ENCODE peak calls at places on chromosomes 16 and 17, in seven cellular contexts. One of them, this sample, is unnamed.

GRCh38 chr17:79065105-79065670 is 9.4 kb upstream of the ENGASE start:
- DNase-seq in activated B cell treated with CpG ODN at 0.5 μM for 24 hours: no peak
- DNase-seq in GM13977: no peak
- DNase-seq in testis: peak
- DNase-seq in HFF-Myc: no peak
- DNase-seq in ascending aorta: no peak
- DNase-seq in GM13976: peak
- DNase-seq in this sample: no peak

GRCh38 chr16:84322749-84323148 is 28.1 kb downstream of the WFDC1 start:
- DNase-seq in activated B cell treated with CpG ODN at 0.5 μM for 24 hours: no peak
- DNase-seq in GM13977: no peak
- DNase-seq in testis: no peak
- DNase-seq in HFF-Myc: no peak
- DNase-seq in ascending aorta: no peak
- DNase-seq in GM13976: no peak
- DNase-seq in this sample: no peak

GRCh38 chr16:715448-716249 is 731 bp downstream of the METRN start:
- DNase-seq in activated B cell treated with CpG ODN at 0.5 μM for 24 hours: peak
- DNase-seq in GM13977: peak
- DNase-seq in testis: no peak
- DNase-seq in HFF-Myc: no peak
- DNase-seq in ascending aorta: no peak
- DNase-seq in GM13976: peak
- DNase-seq in this sample: no peak

GRCh38 chr17:1628856-1629646 is 417 bp upstream of the SLC43A2 start:
- DNase-seq in activated B cell treated with CpG ODN at 0.5 μM for 24 hours: peak
- DNase-seq in GM13977: peak
- DNase-seq in testis: peak
- DNase-seq in HFF-Myc: peak
- DNase-seq in ascending aorta: peak
- DNase-seq in GM13976: peak
- DNase-seq in this sample: peak

GRCh38 chr17:27947005-27947406 is 53.8 kb upstream of the LYRM9 start:
- DNase-seq in activated B cell treated with CpG ODN at 0.5 μM for 24 hours: no peak
- DNase-seq in GM13977: no peak
- DNase-seq in testis: no peak
- DNase-seq in HFF-Myc: no peak
- DNase-seq in ascending aorta: no peak
- DNase-seq in GM13976: no peak
- DNase-seq in this sample: no peak

GRCh38 chr17:82030470-82031302 is 792 bp upstream of the RAC3 start:
- DNase-seq in activated B cell treated with CpG ODN at 0.5 μM for 24 hours: peak
- DNase-seq in GM13977: peak
- DNase-seq in testis: peak
- DNase-seq in HFF-Myc: peak
- DNase-seq in ascending aorta: no peak
- DNase-seq in GM13976: peak
- DNase-seq in this sample: peak

GRCh38 chr16:80318107-80318506 is 222.7 kb upstream of the DYNLRB2 start:
- DNase-seq in activated B cell treated with CpG ODN at 0.5 μM for 24 hours: no peak
- DNase-seq in GM13977: no peak
- DNase-seq in testis: no peak
- DNase-seq in HFF-Myc: no peak
- DNase-seq in ascending aorta: no peak
- DNase-seq in GM13976: no peak
- DNase-seq in this sample: no peak

GRCh38 chr17:42879596-42879985 is 21.0 kb upstream of the G6PC1 start:
- DNase-seq in activated B cell treated with CpG ODN at 0.5 μM for 24 hours: no peak
- DNase-seq in GM13977: no peak
- DNase-seq in testis: no peak
- DNase-seq in HFF-Myc: no peak
- DNase-seq in ascending aorta: no peak
- DNase-seq in GM13976: no peak
- DNase-seq in this sample: no peak

GRCh38 chr16:12868169-12868568 is 33.2 kb upstream of the SHISA9 start:
- DNase-seq in activated B cell treated with CpG ODN at 0.5 μM for 24 hours: no peak
- DNase-seq in GM13977: no peak
- DNase-seq in testis: no peak
- DNase-seq in HFF-Myc: no peak
- DNase-seq in ascending aorta: no peak
- DNase-seq in GM13976: no peak
- DNase-seq in this sample: no peak

GRCh38 chr16:26530584-26531289 is 536.0 kb upstream of the C16orf82 start:
- DNase-seq in activated B cell treated with CpG ODN at 0.5 μM for 24 hours: no peak
- DNase-seq in GM13977: no peak
- DNase-seq in testis: no peak
- DNase-seq in HFF-Myc: no peak
- DNase-seq in ascending aorta: no peak
- DNase-seq in GM13976: no peak
- DNase-seq in this sample: no peak

GRCh38 chr17:75319818-75320691 is 30.8 kb upstream of the SLC25A19 start:
- DNase-seq in activated B cell treated with CpG ODN at 0.5 μM for 24 hours: no peak
- DNase-seq in GM13977: peak
- DNase-seq in testis: no peak
- DNase-seq in HFF-Myc: peak
- DNase-seq in ascending aorta: no peak
- DNase-seq in GM13976: peak
- DNase-seq in this sample: no peak

GRCh38 chr16:89325861-89326471 is 108.5 kb downstream of the ZNF778 start:
- DNase-seq in activated B cell treated with CpG ODN at 0.5 μM for 24 hours: no peak
- DNase-seq in GM13977: peak
- DNase-seq in testis: peak
- DNase-seq in HFF-Myc: no peak
- DNase-seq in ascending aorta: no peak
- DNase-seq in GM13976: peak
- DNase-seq in this sample: no peak

GRCh38 chr16:58443783-58444182 is 51.5 kb downstream of the GINS3 start:
- DNase-seq in activated B cell treated with CpG ODN at 0.5 μM for 24 hours: no peak
- DNase-seq in GM13977: no peak
- DNase-seq in testis: no peak
- DNase-seq in HFF-Myc: no peak
- DNase-seq in ascending aorta: no peak
- DNase-seq in GM13976: no peak
- DNase-seq in this sample: no peak

GRCh38 chr16:58444265-58444664 is 52.0 kb downstream of the GINS3 start:
- DNase-seq in activated B cell treated with CpG ODN at 0.5 μM for 24 hours: no peak
- DNase-seq in GM13977: no peak
- DNase-seq in testis: no peak
- DNase-seq in HFF-Myc: no peak
- DNase-seq in ascending aorta: no peak
- DNase-seq in GM13976: no peak
- DNase-seq in this sample: no peak

GRCh38 chr16:58442547-58442946 is 50.3 kb downstream of the GINS3 start:
- DNase-seq in activated B cell treated with CpG ODN at 0.5 μM for 24 hours: no peak
- DNase-seq in GM13977: no peak
- DNase-seq in testis: no peak
- DNase-seq in HFF-Myc: no peak
- DNase-seq in ascending aorta: no peak
- DNase-seq in GM13976: no peak
- DNase-seq in this sample: no peak

GRCh38 chr16:58435779-58436178 is 43.5 kb downstream of the GINS3 start:
- DNase-seq in activated B cell treated with CpG ODN at 0.5 μM for 24 hours: no peak
- DNase-seq in GM13977: no peak
- DNase-seq in testis: no peak
- DNase-seq in HFF-Myc: no peak
- DNase-seq in ascending aorta: no peak
- DNase-seq in GM13976: no peak
- DNase-seq in this sample: no peak

GRCh38 chr16:58440094-58440493 is 47.8 kb downstream of the GINS3 start:
- DNase-seq in activated B cell treated with CpG ODN at 0.5 μM for 24 hours: no peak
- DNase-seq in GM13977: no peak
- DNase-seq in testis: no peak
- DNase-seq in HFF-Myc: no peak
- DNase-seq in ascending aorta: no peak
- DNase-seq in GM13976: no peak
- DNase-seq in this sample: no peak
- TF ChIP-seq CTCF in activated B cell treated with CpG ODN at 0.5 μM for 24 hours: no peak
- TF ChIP-seq CTCF in GM13977: no peak
- TF ChIP-seq CTCF in testis: no peak
- TF ChIP-seq CTCF in HFF-Myc: no peak
- TF ChIP-seq CTCF in ascending aorta: no peak
- TF ChIP-seq CTCF in GM13976: no peak
- TF ChIP-seq CTCF in this sample: no peak

DNA sequence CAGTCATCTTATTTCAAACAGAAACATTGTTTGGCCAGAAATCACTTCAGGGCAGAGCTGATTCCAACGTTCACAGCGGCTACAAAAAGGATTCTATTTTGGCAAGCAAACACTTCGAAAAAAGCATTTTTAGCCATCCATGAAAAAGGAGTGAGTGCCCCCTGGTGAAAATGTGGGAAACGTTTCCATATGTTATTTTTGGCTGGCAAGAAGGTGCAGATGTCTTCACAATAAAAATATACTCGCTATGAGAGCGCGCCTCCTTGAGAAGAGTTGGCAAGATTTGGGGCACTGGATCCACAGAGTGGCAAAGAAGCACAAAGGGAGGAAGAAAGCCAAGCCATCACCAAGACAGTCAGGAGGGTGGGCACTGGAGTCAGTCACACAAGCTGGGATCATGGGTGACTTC is 191.1 kb downstream of the CHD9NB start:
- DNase-seq in activated B cell treated with CpG ODN at 0.5 μM for 24 hours: no peak
- DNase-seq in GM13977: no peak
- DNase-seq in testis: peak
- DNase-seq in HFF-Myc: no peak
- DNase-seq in ascending aorta: no peak
- DNase-seq in GM13976: no peak
- DNase-seq in this sample: peak
- TF ChIP-seq CTCF in activated B cell treated with CpG ODN at 0.5 μM for 24 hours: no peak
- TF ChIP-seq CTCF in GM13977: no peak
- TF ChIP-seq CTCF in testis: peak
- TF ChIP-seq CTCF in HFF-Myc: no peak
- TF ChIP-seq CTCF in ascending aorta: no peak
- TF ChIP-seq CTCF in GM13976: no peak
- TF ChIP-seq CTCF in this sample: peak

DNA sequence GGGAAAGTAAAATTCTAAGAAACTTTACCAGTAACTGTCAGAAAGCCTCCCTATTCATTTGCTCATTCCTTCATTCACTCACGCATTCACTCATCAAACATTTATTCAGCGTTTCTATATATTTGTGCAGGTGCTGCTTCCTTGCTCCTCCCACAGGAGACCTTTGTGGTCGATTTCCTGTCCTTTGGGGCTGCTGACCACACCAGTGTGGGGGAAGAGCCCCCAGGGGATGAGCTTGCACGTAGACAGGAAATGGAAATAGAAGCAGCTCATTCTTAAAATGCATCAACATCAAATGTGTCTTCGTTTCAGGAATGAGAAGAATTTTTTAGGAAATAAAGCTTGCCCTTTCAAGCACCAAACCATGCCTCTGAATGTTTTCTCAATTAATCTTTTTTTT is 9.6 kb downstream of the PIK3R6 start:
- DNase-seq in activated B cell treated with CpG ODN at 0.5 μM for 24 hours: peak
- DNase-seq in GM13977: no peak
- DNase-seq in testis: no peak
- DNase-seq in HFF-Myc: no peak
- DNase-seq in ascending aorta: no peak
- DNase-seq in GM13976: peak
- DNase-seq in this sample: no peak
- TF ChIP-seq CTCF in activated B cell treated with CpG ODN at 0.5 μM for 24 hours: no peak
- TF ChIP-seq CTCF in GM13977: no peak
- TF ChIP-seq CTCF in testis: no peak
- TF ChIP-seq CTCF in HFF-Myc: no peak
- TF ChIP-seq CTCF in ascending aorta: no peak
- TF ChIP-seq CTCF in GM13976: no peak
- TF ChIP-seq CTCF in this sample: no peak

DNA sequence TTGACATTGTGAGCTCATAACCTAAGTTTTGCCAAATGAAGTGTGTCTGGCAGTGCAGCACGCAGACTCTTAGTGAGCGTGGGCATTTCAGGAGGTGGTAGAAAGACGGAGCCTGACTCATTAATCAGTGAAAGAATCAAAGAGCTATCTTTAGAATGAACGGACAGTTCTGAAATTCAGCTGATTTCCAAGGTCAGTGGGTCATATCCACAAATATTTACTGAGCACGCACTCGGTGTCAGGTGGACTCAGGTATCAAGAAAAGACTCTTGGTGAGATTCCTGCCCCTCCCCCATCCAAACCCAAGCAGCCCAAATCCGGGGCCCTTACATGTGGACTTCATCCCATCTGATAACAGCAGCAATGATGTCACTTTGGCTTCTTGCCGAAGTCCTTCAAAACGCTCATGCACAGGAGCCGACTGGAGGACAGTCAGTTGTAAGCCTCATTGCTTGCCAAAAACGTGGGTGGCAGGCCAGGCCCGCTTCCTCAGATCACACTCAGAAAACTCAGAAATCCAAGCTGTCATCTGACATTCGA is 185.8 kb downstream of the HS3ST3A1 start:
- DNase-seq in activated B cell treated with CpG ODN at 0.5 μM for 24 hours: no peak
- DNase-seq in GM13977: no peak
- DNase-seq in testis: peak
- DNase-seq in HFF-Myc: no peak
- DNase-seq in ascending aorta: no peak
- DNase-seq in GM13976: no peak
- DNase-seq in this sample: no peak
- TF ChIP-seq CTCF in activated B cell treated with CpG ODN at 0.5 μM for 24 hours: no peak
- TF ChIP-seq CTCF in GM13977: no peak
- TF ChIP-seq CTCF in testis: no peak
- TF ChIP-seq CTCF in HFF-Myc: no peak
- TF ChIP-seq CTCF in ascending aorta: no peak
- TF ChIP-seq CTCF in GM13976: no peak
- TF ChIP-seq CTCF in this sample: no peak

GRCh38 chr17:48374650-48375230 is 55.3 kb downstream of the SKAP1 start:
- DNase-seq in activated B cell treated with CpG ODN at 0.5 μM for 24 hours: no peak
- DNase-seq in GM13977: peak
- DNase-seq in testis: no peak
- DNase-seq in HFF-Myc: no peak
- DNase-seq in ascending aorta: no peak
- DNase-seq in GM13976: peak
- DNase-seq in this sample: no peak
- TF ChIP-seq CTCF in activated B cell treated with CpG ODN at 0.5 μM for 24 hours: no peak
- TF ChIP-seq CTCF in GM13977: peak
- TF ChIP-seq CTCF in testis: no peak
- TF ChIP-seq CTCF in HFF-Myc: peak
- TF ChIP-seq CTCF in ascending aorta: peak
- TF ChIP-seq CTCF in GM13976: peak
- TF ChIP-seq CTCF in this sample: peak